ENCODE peak calls at places on chromosomes 2 and 18, in six cellular contexts. Y is cardiac muscle cell, N is mucosa of descending colon, P is kidney epithelial cell, O is foreskin keratinocyte, J is astrocyte of the cerebellum. U is an unnamed sample.

GRCh38 chr18:25097119-25098114 is 254.5 kb downstream of the ZNF521 start:
- DNase-seq in Y (no peak), N (no peak), P (no peak), O (no peak), J (peak; percentile 28), U (no peak)

GRCh38 chr2:2484301-2484700 is 153.2 kb upstream of the MYT1L start:
- DNase-seq in Y (no peak), N (no peak), P (no peak), O (no peak), J (no peak), U (no peak)

GRCh38 chr2:224807153-224807964 is 91.2 kb upstream of the CCDC195 start:
- DNase-seq in Y (no peak), N (no peak), P (no peak), O (peak; percentile 77), J (no peak), U (peak; percentile 71)

GRCh38 chr2:155815851-155816250 is 516.7 kb downstream of the NR4A2 start:
- DNase-seq in Y (peak; percentile 37), N (no peak), P (no peak), O (peak; percentile 34), J (no peak), U (no peak)

GRCh38 chr2:100755441-100755840 is 64.5 kb upstream of the NPAS2 start:
- DNase-seq in Y (no peak), N (no peak), P (peak; percentile 34), O (peak; percentile 92), J (no peak), U (peak; percentile 78)

GRCh38 chr18:32389868-32390267 is 80.8 kb downstream of the GAREM1 start:
- DNase-seq in Y (no peak), N (no peak), P (no peak), O (no peak), J (no peak), U (no peak)

GRCh38 chr2:127643698-127644660 is 2.0 kb upstream of the GPR17 start:
- DNase-seq in Y (no peak), N (no peak), P (no peak), O (no peak), J (no peak), U (no peak)

GRCh38 chr2:41020318-41020717 is 568.4 kb upstream of the SLC8A1 start:
- DNase-seq in Y (no peak), N (no peak), P (no peak), O (no peak), J (no peak), U (no peak)

GRCh38 chr2:48558436-48558835 is 28.5 kb downstream of the STON1 start:
- DNase-seq in Y (no peak), N (no peak), P (no peak), O (no peak), J (no peak), U (no peak)

GRCh38 chr2:180655393-180655792 is 325.0 kb upstream of the UBE2E3 start:
- DNase-seq in Y (no peak), N (no peak), P (peak; percentile 16), O (peak; percentile 75), J (no peak), U (no peak)

GRCh38 chr2:53460347-53460746 is 307.3 kb upstream of the CHAC2 start:
- DNase-seq in Y (no peak), N (peak; percentile 58), P (no peak), O (no peak), J (no peak), U (peak; percentile 3)

GRCh38 chr18:76205906-76206305 is 289.1 kb downstream of the ZNF516 start:
- DNase-seq in Y (no peak), N (no peak), P (no peak), O (no peak), J (no peak), U (no peak)

GRCh38 chr2:66548422-66548821 is 113.5 kb downstream of the MEIS1 start:
- DNase-seq in Y (no peak), N (no peak), P (no peak), O (no peak), J (no peak), U (no peak)

GRCh38 chr2:80703532-80703931 is 399.0 kb upstream of the LRRTM1 start:
- DNase-seq in Y (no peak), N (no peak), P (no peak), O (no peak), J (no peak), U (no peak)

GRCh38 chr2:237731663-237732062 is 66.9 kb upstream of the RBM44 start:
- DNase-seq in Y (no peak), N (no peak), P (peak; percentile 67), O (peak; percentile 81), J (peak; percentile 26), U (peak; percentile 88)

GRCh38 chr2:233418761-233419625 is 64.7 kb downstream of the DGKD start:
- DNase-seq in Y (peak; percentile 31), N (no peak), P (no peak), O (no peak), J (no peak), U (peak; percentile 39)

GRCh38 chr2:70440621-70441020 is 113.0 kb downstream of the TGFA start:
- DNase-seq in Y (no peak), N (no peak), P (no peak), O (no peak), J (no peak), U (no peak)

GRCh38 chr2:239994086-239994485 is 31.1 kb downstream of the NDUFA10 start:
- DNase-seq in Y (no peak), N (no peak), P (no peak), O (no peak), J (no peak), U (no peak)

GRCh38 chr2:96891591-96892333 is 21.9 kb upstream of the SEMA4C start:
- DNase-seq in Y (peak; percentile 58), N (no peak), P (no peak), O (no peak), J (no peak), U (no peak)

GRCh38 chr2:27831279-27832050 is 58.7 kb downstream of the RBKS start:
- DNase-seq in Y (no peak), N (no peak), P (peak; percentile 53), O (no peak), J (no peak), U (no peak)

GRCh38 chr2:70381821-70382220 is 80.0 kb upstream of the FAM136A start:
- DNase-seq in Y (no peak), N (peak; percentile 33), P (no peak), O (peak; percentile 99), J (no peak), U (peak; percentile 51)

GRCh38 chr2:200039847-200040246 is 84.5 kb downstream of the MAIP1 start:
- DNase-seq in Y (no peak), N (no peak), P (no peak), O (no peak), J (peak; percentile 87), U (no peak)

GRCh38 chr2:208280933-208281332 is 14.9 kb downstream of the PIKFYVE start:
- DNase-seq in Y (no peak), N (no peak), P (no peak), O (no peak), J (peak; percentile 60), U (no peak)

GRCh38 chr2:70087703-70088507 is 628 bp downstream of the PCBP1 start:
- DNase-seq in Y (peak; percentile 69), N (peak; percentile 73), P (no peak), O (peak; percentile 56), J (no peak), U (no peak)

GRCh38 chr2:9815844-9816279 is 27.4 kb upstream of the TAF1B start:
- DNase-seq in Y (no peak), N (no peak), P (no peak), O (no peak), J (peak; percentile 18), U (no peak)

GRCh38 chr2:120858361-120858760 is 122.7 kb downstream of the GLI2 start:
- DNase-seq in Y (no peak), N (peak; percentile 10), P (no peak), O (no peak), J (no peak), U (no peak)

GRCh38 chr2:55401124-55401523 is 18.5 kb downstream of the CCDC88A start:
- DNase-seq in Y (no peak), N (no peak), P (no peak), O (no peak), J (no peak), U (no peak)

GRCh38 chr2:6917761-6918421 is 679 bp downstream of the RNF144A start:
- DNase-seq in Y (no peak), N (peak; percentile 60), P (no peak), O (no peak), J (no peak), U (no peak)

GRCh38 chr2:130727286-130727924 is 1.5 kb upstream of the GPR148 start:
- DNase-seq in Y (peak; percentile 96), N (peak; percentile 86), P (peak; percentile 18), O (peak; percentile 70), J (peak; percentile 20), U (peak; percentile 77)

GRCh38 chr18:8797206-8797605 is 91.8 kb downstream of the MTCL1 start:
- DNase-seq in Y (no peak), N (peak; percentile 62), P (no peak), O (peak; percentile 23), J (no peak), U (peak; percentile 31)

GRCh38 chr2:182067393-182067792 is 81.7 kb downstream of the PPP1R1C start:
- DNase-seq in Y (no peak), N (no peak), P (no peak), O (no peak), J (no peak), U (no peak)
- TF ChIP-seq CTCF in Y (no peak), N (no peak), P (no peak), O (no peak), J (no peak), U (no peak)

GRCh38 chr2:203396667-203397066 is 68.5 kb downstream of the ABI2 start:
- DNase-seq in Y (peak; percentile 7), N (no peak), P (no peak), O (no peak), J (no peak), U (no peak)

GRCh38 chr2:203395858-203396257 is 67.7 kb downstream of the ABI2 start:
- DNase-seq in Y (no peak), N (no peak), P (no peak), O (no peak), J (no peak), U (no peak)

GRCh38 chr2:203399031-203399430 is 70.8 kb downstream of the ABI2 start:
- DNase-seq in Y (no peak), N (no peak), P (no peak), O (no peak), J (no peak), U (no peak)

GRCh38 chr2:203394519-203395227 is 66.5 kb downstream of the ABI2 start:
- DNase-seq in Y (no peak), N (no peak), P (no peak), O (no peak), J (no peak), U (no peak)
- TF ChIP-seq CTCF in Y (no peak), N (no peak), P (no peak), O (peak; percentile 22), J (no peak), U (no peak)

DNA sequence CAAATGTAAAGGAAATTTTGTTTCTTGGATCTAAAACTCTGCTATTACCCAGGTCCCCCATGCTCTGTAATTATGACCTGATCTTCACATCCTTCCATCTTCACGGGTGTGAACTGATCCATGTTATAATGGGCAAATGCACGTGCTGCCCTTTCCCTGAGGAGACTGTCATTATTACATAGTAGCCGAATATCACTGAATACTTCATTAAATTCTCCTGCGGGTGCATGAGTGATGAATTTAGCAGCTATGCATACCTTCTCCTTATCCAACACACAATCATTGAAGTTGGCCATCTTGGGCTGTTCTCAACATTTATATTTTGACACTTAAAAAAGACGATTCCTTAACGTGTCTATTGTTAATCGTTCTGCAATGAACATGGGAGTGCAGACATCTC is 153.4 kb downstream of the BAZ2B start:
- DNase-seq in Y (no peak), N (no peak), P (no peak), O (no peak), J (no peak), U (no peak)
- TF ChIP-seq CTCF in Y (no peak), N (no peak), P (no peak), O (no peak), J (no peak), U (no peak)

GRCh38 chr18:59055345-59056032 is 84.2 kb upstream of the SEC11C start:
- DNase-seq in Y (peak; percentile 18), N (no peak), P (no peak), O (no peak), J (no peak), U (no peak)
- TF ChIP-seq CTCF in Y (peak; percentile 26), N (no peak), P (no peak), O (peak; percentile 40), J (no peak), U (no peak)

U was measured in RWPE1.